ENCODE peak calls at places on chromosomes 12 and 14, in ten cellular contexts. T is stomach; B is lower lobe of right lung; H is Kasumi-1; O is pancreas; C is fibroblast of villous mesenchyme; N is AG20443; P is stimulated activated CD8-positive, alpha-beta memory T cell treated with anti-CD3 and anti-CD28 coated beads, Interleukin-7, amount 100 ng/mL, for 1 hour; M is ELF-1; W is T follicular helper cell. E is an unnamed sample.

GRCh38 chr12:104958946-104959841 is 1.1 kb upstream of the SLC41A2 start:
- DNase-seq in W (no peak), M (peak), H (no peak), O (peak), N (peak), P (no peak), C (peak), T (no peak), B (no peak), E (no peak)

GRCh38 chr12:108304633-108305032 is 34.5 kb downstream of the CMKLR1 start:
- DNase-seq in O (peak), C (no peak), B (no peak), T (no peak), M (peak), H (no peak), P (no peak), W (no peak), N (no peak), E (no peak)

GRCh38 chr12:20214286-20214685 is 154.1 kb upstream of the PDE3A start:
- DNase-seq in W (no peak), N (no peak), H (no peak), C (peak), O (no peak), T (no peak), P (no peak), B (no peak), M (no peak), E (no peak)

GRCh38 chr14:101010835-101011234 is 107.3 kb upstream of the RTL1 start:
- DNase-seq in M (no peak), C (no peak), B (no peak), O (no peak), P (no peak), N (no peak), T (no peak), H (no peak), W (no peak), E (no peak)

GRCh38 chr14:51396222-51396815 is 156.3 kb downstream of the TMX1 start:
- DNase-seq in C (peak), P (no peak), B (no peak), M (no peak), H (no peak), O (peak), N (peak), W (no peak), T (no peak), E (peak)

GRCh38 chr12:67155863-67156262 is 113.3 kb upstream of the CAND1 start:
- DNase-seq in T (no peak), M (peak), W (no peak), H (no peak), P (no peak), B (no peak), C (peak), O (no peak), N (no peak), E (peak)

GRCh38 chr12:132717531-132718387 is 7.1 kb downstream of the PGAM5 start:
- DNase-seq in N (no peak), T (no peak), O (no peak), C (no peak), H (peak), P (no peak), B (no peak), W (no peak), M (peak), E (no peak)

GRCh38 chr14:85483037-85483436 is 46.9 kb upstream of the FLRT2 start:
- DNase-seq in C (peak), N (no peak), P (no peak), W (no peak), O (no peak), T (no peak), M (no peak), B (no peak), H (no peak), E (no peak)